ENCODE peak calls at places on chromosomes 16 and 17, in eight cellular contexts. One of them, this sample, is unnamed.
A peak's percentile ranks its signal among the peaks of the same experiment; 100 is the strongest.

GRCh38 chr16:75789237-75789636 is 62.9 kb upstream of the CPHXL start:
- DNase-seq in MG63: no peak
- DNase-seq in IMR-90: peak; percentile 46
- DNase-seq in uterus: no peak
- DNase-seq in ascending aorta: no peak
- DNase-seq in mammary epithelial cell: peak; percentile 39
- DNase-seq in lung: no peak
- DNase-seq in SJSA1: no peak
- DNase-seq in this sample: peak; percentile 1

GRCh38 chr16:29745126-29745852 is 501 bp downstream of the C16orf54 start:
- DNase-seq in uterus: no peak
- DNase-seq in ascending aorta: no peak
- DNase-seq in MG63: no peak
- DNase-seq in SJSA1: no peak
- DNase-seq in IMR-90: no peak
- DNase-seq in lung: no peak
- DNase-seq in mammary epithelial cell: no peak
- DNase-seq in this sample: no peak

GRCh38 chr17:36689089-36689667 is 87.8 kb downstream of the MRM1 start:
- DNase-seq in ascending aorta: no peak
- DNase-seq in mammary epithelial cell: no peak
- DNase-seq in IMR-90: no peak
- DNase-seq in lung: no peak
- DNase-seq in MG63: no peak
- DNase-seq in SJSA1: no peak
- DNase-seq in uterus: no peak
- DNase-seq in this sample: no peak

GRCh38 chr16:73315645-73316044 is 267.7 kb upstream of the ZFHX3 start:
- DNase-seq in uterus: no peak
- DNase-seq in SJSA1: no peak
- DNase-seq in IMR-90: no peak
- DNase-seq in mammary epithelial cell: no peak
- DNase-seq in ascending aorta: no peak
- DNase-seq in lung: no peak
- DNase-seq in MG63: no peak
- DNase-seq in this sample: no peak

GRCh38 chr16:57316390-57317017 is 32.0 kb upstream of the PLLP start:
- DNase-seq in MG63: peak; percentile 96
- DNase-seq in lung: no peak
- DNase-seq in mammary epithelial cell: peak; percentile 83
- DNase-seq in uterus: peak; percentile 67
- DNase-seq in ascending aorta: peak; percentile 60
- DNase-seq in IMR-90: peak; percentile 89
- DNase-seq in SJSA1: peak; percentile 86
- DNase-seq in this sample: peak; percentile 61

GRCh38 chr17:44191941-44192496 is 5.2 kb downstream of the TMUB2 start:
- DNase-seq in ascending aorta: no peak
- DNase-seq in mammary epithelial cell: no peak
- DNase-seq in SJSA1: no peak
- DNase-seq in uterus: no peak
- DNase-seq in MG63: no peak
- DNase-seq in lung: no peak
- DNase-seq in IMR-90: no peak
- DNase-seq in this sample: no peak

GRCh38 chr17:32927724-32928526 is at the start of gene TMEM98:
- DNase-seq in SJSA1: no peak
- DNase-seq in uterus: peak; percentile 34
- DNase-seq in MG63: peak; percentile 34
- DNase-seq in lung: no peak
- DNase-seq in IMR-90: peak; percentile 12
- DNase-seq in mammary epithelial cell: no peak
- DNase-seq in ascending aorta: no peak
- DNase-seq in this sample: no peak

GRCh38 chr16:61382435-61382834 is 653.8 kb downstream of the CDH8 start:
- DNase-seq in SJSA1: no peak
- DNase-seq in MG63: no peak
- DNase-seq in IMR-90: no peak
- DNase-seq in ascending aorta: no peak
- DNase-seq in mammary epithelial cell: no peak
- DNase-seq in lung: no peak
- DNase-seq in uterus: no peak
- DNase-seq in this sample: no peak

GRCh38 chr17:82589851-82590180 is 58.4 kb downstream of the WDR45B start:
- DNase-seq in IMR-90: no peak
- DNase-seq in ascending aorta: no peak
- DNase-seq in lung: no peak
- DNase-seq in SJSA1: no peak
- DNase-seq in uterus: no peak
- DNase-seq in mammary epithelial cell: no peak
- DNase-seq in MG63: no peak
- DNase-seq in this sample: no peak

GRCh38 chr17:82586576-82587233 is 61.5 kb downstream of the WDR45B start:
- DNase-seq in MG63: no peak
- DNase-seq in lung: no peak
- DNase-seq in ascending aorta: no peak
- DNase-seq in uterus: no peak
- DNase-seq in mammary epithelial cell: no peak
- DNase-seq in IMR-90: no peak
- DNase-seq in SJSA1: no peak
- DNase-seq in this sample: no peak

GRCh38 chr17:82588266-82589175 is 59.7 kb downstream of the WDR45B start:
- DNase-seq in IMR-90: no peak
- DNase-seq in SJSA1: no peak
- DNase-seq in MG63: no peak
- DNase-seq in uterus: no peak
- DNase-seq in ascending aorta: no peak
- DNase-seq in mammary epithelial cell: no peak
- DNase-seq in lung: no peak
- DNase-seq in this sample: no peak

GRCh38 chr17:82590216-82590615 is 58.0 kb downstream of the WDR45B start:
- DNase-seq in mammary epithelial cell: no peak
- DNase-seq in MG63: no peak
- DNase-seq in SJSA1: no peak
- DNase-seq in uterus: no peak
- DNase-seq in IMR-90: no peak
- DNase-seq in lung: no peak
- DNase-seq in ascending aorta: no peak
- DNase-seq in this sample: no peak

DNA sequence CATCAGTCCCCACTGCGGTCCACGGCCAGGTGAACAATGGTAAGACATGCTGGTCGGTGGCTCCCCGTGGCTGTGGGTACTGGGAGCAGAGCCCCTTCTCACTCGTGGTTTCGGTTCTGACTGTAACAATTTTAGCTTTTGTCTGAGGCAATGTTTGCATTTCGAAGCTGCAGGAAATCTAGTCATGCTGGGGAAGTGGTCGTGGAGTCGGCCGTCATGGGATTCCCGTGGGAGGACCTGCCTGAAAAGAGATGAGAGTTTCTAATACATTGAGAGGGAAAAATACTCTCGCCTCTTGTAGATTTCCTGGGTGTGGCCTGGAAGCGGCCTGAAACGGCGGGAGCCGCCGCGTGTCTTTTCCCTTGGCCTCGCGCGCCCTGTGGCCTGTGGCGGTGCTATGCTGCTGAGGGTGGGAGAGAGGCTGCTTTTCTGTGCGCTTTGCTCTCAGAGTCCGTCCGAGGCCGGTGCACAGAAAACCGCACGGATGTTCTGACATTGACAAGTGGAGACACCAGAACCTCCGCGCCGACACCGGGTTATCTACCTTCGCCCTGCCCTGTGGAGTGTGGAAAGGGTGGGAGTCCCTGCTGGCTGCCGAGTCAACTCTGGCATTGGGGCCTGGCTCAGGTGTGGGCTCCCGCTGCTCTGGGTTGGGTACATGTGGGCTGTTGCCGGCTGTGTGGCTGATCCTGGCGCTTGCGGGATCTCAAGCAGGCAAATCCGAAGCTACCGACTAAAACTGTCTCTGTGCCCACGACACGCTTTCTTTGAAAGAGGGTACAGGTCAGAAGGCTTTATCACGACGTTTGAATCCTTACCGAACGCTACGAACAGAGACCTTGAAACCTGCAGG is 60.8 kb downstream of the WDR45B start:
- DNase-seq in ascending aorta: no peak
- DNase-seq in IMR-90: peak; percentile 10
- DNase-seq in MG63: no peak
- DNase-seq in mammary epithelial cell: no peak
- DNase-seq in SJSA1: no peak
- DNase-seq in uterus: no peak
- DNase-seq in lung: no peak
- DNase-seq in this sample: no peak
- H3K36me3 ChIP-seq in ascending aorta: peaks cover 32% of the 10 kb centered on the region
- H3K36me3 ChIP-seq in IMR-90: peaks cover 37% of the 10 kb centered on the region
- H3K36me3 ChIP-seq in MG63: peaks cover 60% of the 10 kb centered on the region
- H3K36me3 ChIP-seq in mammary epithelial cell: peaks cover 15% of the 10 kb centered on the region
- H3K36me3 ChIP-seq in SJSA1: peaks cover 72% of the 10 kb centered on the region
- H3K36me3 ChIP-seq in uterus: no peaks in the 10 kb centered on the region
- H3K36me3 ChIP-seq in lung: peaks cover 31% of the 10 kb centered on the region
- H3K36me3 ChIP-seq in this sample: peaks cover 1% of the 10 kb centered on the region

DNA sequence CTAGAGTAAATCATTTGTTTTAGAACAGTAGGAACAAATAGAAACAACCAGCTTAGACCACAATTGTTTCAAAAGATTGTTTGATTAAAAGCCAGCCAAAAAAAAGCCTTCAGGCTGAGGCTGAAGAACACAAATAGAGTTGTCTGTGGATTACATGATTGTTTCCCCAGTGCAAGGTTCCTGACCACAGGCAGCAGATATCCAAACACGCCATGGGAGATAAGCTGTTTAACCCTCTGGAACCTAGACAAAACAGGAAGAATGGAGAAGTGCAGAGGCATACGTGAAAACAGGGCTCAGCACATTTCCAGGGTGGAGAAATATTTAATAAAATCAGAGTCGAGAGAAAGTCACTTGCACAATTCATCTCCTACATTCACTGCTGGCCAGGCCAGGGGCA is 21.0 kb downstream of the ATPAF2 start:
- DNase-seq in lung: no peak
- DNase-seq in mammary epithelial cell: no peak
- DNase-seq in ascending aorta: no peak
- DNase-seq in MG63: no peak
- DNase-seq in SJSA1: no peak
- DNase-seq in IMR-90: peak; percentile 62
- DNase-seq in uterus: no peak
- DNase-seq in this sample: no peak
- H3K27me3 ChIP-seq in lung: no peaks in the 10 kb centered on the region
- H3K27me3 ChIP-seq in mammary epithelial cell: no peaks in the 10 kb centered on the region
- H3K27me3 ChIP-seq in ascending aorta: no peaks in the 10 kb centered on the region
- H3K27me3 ChIP-seq in MG63: no peaks in the 10 kb centered on the region
- H3K27me3 ChIP-seq in SJSA1: no peaks in the 10 kb centered on the region
- H3K27me3 ChIP-seq in IMR-90: no peaks in the 10 kb centered on the region
- H3K27me3 ChIP-seq in uterus: no peaks in the 10 kb centered on the region
- H3K27me3 ChIP-seq in this sample: no peaks in the 10 kb centered on the region

DNA sequence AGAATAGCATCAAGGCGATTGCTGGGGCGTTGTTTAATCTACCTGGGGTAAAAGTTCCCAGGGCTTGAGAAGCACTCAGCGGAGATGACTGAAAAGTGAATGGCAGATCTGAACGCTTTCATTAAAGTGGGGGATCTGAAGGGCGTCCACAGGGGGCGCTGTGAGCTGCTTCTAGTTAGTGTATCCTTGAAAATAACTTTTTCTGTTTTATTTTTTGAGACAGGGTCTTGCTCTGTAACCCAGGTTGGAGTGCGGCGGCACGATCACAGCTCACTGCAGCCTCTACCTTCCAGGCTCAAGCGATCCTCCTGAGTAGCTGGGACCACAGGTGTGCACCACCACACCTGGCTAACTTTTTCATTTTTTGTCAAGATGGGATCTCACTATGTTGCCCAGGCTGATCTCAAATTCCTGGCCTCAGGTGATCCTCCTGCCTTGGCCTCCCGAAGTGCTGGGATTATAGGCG is 360.4 kb downstream of the SEC14L1 start:
- DNase-seq in lung: no peak
- DNase-seq in mammary epithelial cell: no peak
- DNase-seq in MG63: no peak
- DNase-seq in SJSA1: no peak
- DNase-seq in IMR-90: no peak
- DNase-seq in uterus: peak; percentile 12
- DNase-seq in ascending aorta: no peak
- DNase-seq in this sample: no peak
- H3K4me3 ChIP-seq in lung: no peak overlapping the region
- H3K4me3 ChIP-seq in mammary epithelial cell: no peak overlapping the region
- H3K4me3 ChIP-seq in MG63: no peak overlapping the region
- H3K4me3 ChIP-seq in SJSA1: no peak overlapping the region
- H3K4me3 ChIP-seq in IMR-90: no peak overlapping the region
- H3K4me3 ChIP-seq in uterus: no peak overlapping the region
- H3K4me3 ChIP-seq in ascending aorta: no peak overlapping the region
- H3K4me3 ChIP-seq in this sample: no peak overlapping the region

GRCh38 chr17:42334667-42335066 is 46.4 kb downstream of the STAT5A start:
- DNase-seq in MG63: no peak
- DNase-seq in ascending aorta: no peak
- DNase-seq in IMR-90: no peak
- DNase-seq in uterus: no peak
- DNase-seq in SJSA1: no peak
- DNase-seq in lung: no peak
- DNase-seq in mammary epithelial cell: no peak
- DNase-seq in this sample: no peak

GRCh38 chr17:42337442-42337841 is 49.1 kb downstream of the STAT5A start:
- DNase-seq in mammary epithelial cell: no peak
- DNase-seq in IMR-90: peak; percentile 81
- DNase-seq in MG63: no peak
- DNase-seq in lung: no peak
- DNase-seq in ascending aorta: no peak
- DNase-seq in SJSA1: no peak
- DNase-seq in uterus: no peak
- DNase-seq in this sample: no peak

GRCh38 chr17:42329025-42329976 is 41.0 kb downstream of the STAT5A start:
- DNase-seq in uterus: no peak
- DNase-seq in mammary epithelial cell: peak; percentile 90
- DNase-seq in MG63: peak; percentile 81
- DNase-seq in lung: no peak
- DNase-seq in ascending aorta: no peak
- DNase-seq in IMR-90: peak; percentile 83
- DNase-seq in SJSA1: peak; percentile 73
- DNase-seq in this sample: peak; percentile 43

DNA sequence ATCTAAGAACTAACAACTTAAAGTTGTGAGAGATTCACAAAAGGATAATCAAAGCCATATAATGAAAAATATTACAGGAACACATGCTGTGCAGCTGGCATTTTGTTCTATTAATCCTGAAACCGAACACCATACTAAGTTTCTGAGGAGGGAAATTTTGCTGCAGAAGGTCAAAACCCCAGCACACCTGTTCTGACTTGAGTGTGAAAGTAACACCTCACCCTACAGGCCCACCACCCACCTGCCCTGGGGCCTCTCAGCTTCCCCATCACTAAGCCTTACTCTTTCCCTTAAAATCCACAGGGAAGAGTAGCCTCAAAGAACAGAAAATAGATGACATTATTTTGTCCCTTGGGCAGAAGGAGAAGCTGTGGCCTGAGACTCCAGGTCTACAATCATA is 44.8 kb downstream of the STAT5A start:
- DNase-seq in IMR-90: no peak
- DNase-seq in MG63: no peak
- DNase-seq in lung: no peak
- DNase-seq in uterus: no peak
- DNase-seq in SJSA1: no peak
- DNase-seq in ascending aorta: no peak
- DNase-seq in mammary epithelial cell: no peak
- DNase-seq in this sample: no peak
- H3K36me3 ChIP-seq in IMR-90: peaks cover 60% of the 10 kb centered on the region
- H3K36me3 ChIP-seq in MG63: peaks cover 64% of the 10 kb centered on the region
- H3K36me3 ChIP-seq in lung: peaks cover 51% of the 10 kb centered on the region
- H3K36me3 ChIP-seq in uterus: no peaks in the 10 kb centered on the region
- H3K36me3 ChIP-seq in SJSA1: peaks cover 74% of the 10 kb centered on the region
- H3K36me3 ChIP-seq in ascending aorta: peaks cover 92% of the 10 kb centered on the region
- H3K36me3 ChIP-seq in mammary epithelial cell: peaks cover 22% of the 10 kb centered on the region
- H3K36me3 ChIP-seq in this sample: no peaks in the 10 kb centered on the region

This sample was measured in kidney epithelial cell.